ENCODE peak calls at places on chromosomes 13 and 19, in five cellular contexts. One of them, this sample, is unnamed.

GRCh38 chr13:32881074-32881791 is 135.0 kb upstream of the KL start:
- DNase-seq in A549: no peak
- DNase-seq in HepG2: no peak
- DNase-seq in NB4: peak; percentile 44
- DNase-seq in K562: no peak
- DNase-seq in this sample: no peak

GRCh38 chr19:34120846-34121639 is 51.3 kb upstream of the LSM14A start:
- DNase-seq in K562: peak; percentile 45
- DNase-seq in NB4: peak; percentile 63
- DNase-seq in A549: peak; percentile 77
- DNase-seq in HepG2: peak; percentile 30
- DNase-seq in this sample: peak; percentile 65

GRCh38 chr19:16000024-16000687 is 51.3 kb downstream of the OR10H4 start:
- DNase-seq in HepG2: no peak
- DNase-seq in NB4: no peak
- DNase-seq in A549: no peak
- DNase-seq in K562: no peak
- DNase-seq in this sample: no peak

GRCh38 chr19:10760268-10760944 is 42.5 kb downstream of the DNM2 start:
- DNase-seq in K562: no peak
- DNase-seq in HepG2: no peak
- DNase-seq in NB4: peak; percentile 68
- DNase-seq in A549: no peak
- DNase-seq in this sample: no peak

GRCh38 chr19:5978606-5979552 is 939 bp upstream of the RANBP3 start:
- DNase-seq in A549: no peak
- DNase-seq in NB4: peak; percentile 46
- DNase-seq in K562: peak; percentile 69
- DNase-seq in HepG2: no peak
- DNase-seq in this sample: no peak

GRCh38 chr19:2050349-2050990 is 574 bp downstream of the MKNK2 start:
- DNase-seq in K562: peak; percentile 42
- DNase-seq in NB4: no peak
- DNase-seq in HepG2: no peak
- DNase-seq in A549: no peak
- DNase-seq in this sample: no peak

GRCh38 chr19:11204943-11205349 is 7.6 kb upstream of the KANK2 start:
- DNase-seq in K562: no peak
- DNase-seq in HepG2: no peak
- DNase-seq in A549: no peak
- DNase-seq in NB4: no peak
- DNase-seq in this sample: no peak

GRCh38 chr13:113935081-113935511 is 38.8 kb downstream of the C13orf46 start:
- DNase-seq in A549: no peak
- DNase-seq in HepG2: no peak
- DNase-seq in K562: no peak
- DNase-seq in NB4: no peak
- DNase-seq in this sample: no peak

GRCh38 chr19:21474671-21475181 is 30.7 kb upstream of the ZNF429 start:
- DNase-seq in HepG2: no peak
- DNase-seq in A549: no peak
- DNase-seq in K562: no peak
- DNase-seq in NB4: no peak
- DNase-seq in this sample: no peak

GRCh38 chr13:108915634-108916497 is 286.5 kb downstream of the MYO16 start:
- DNase-seq in K562: peak; percentile 51
- DNase-seq in A549: peak; percentile 92
- DNase-seq in HepG2: peak; percentile 91
- DNase-seq in NB4: peak; percentile 85
- DNase-seq in this sample: peak; percentile 97

GRCh38 chr19:13835791-13836723 is 40.8 kb downstream of the ZSWIM4 start:
- DNase-seq in NB4: peak; percentile 97
- DNase-seq in HepG2: no peak
- DNase-seq in K562: no peak
- DNase-seq in A549: peak; percentile 78
- DNase-seq in this sample: no peak

GRCh38 chr13:49585220-49586157 is at the start of gene RCBTB1:
- DNase-seq in A549: peak; percentile 58
- DNase-seq in NB4: peak; percentile 85
- DNase-seq in HepG2: peak; percentile 52
- DNase-seq in K562: peak; percentile 91
- DNase-seq in this sample: peak; percentile 69
- TF ChIP-seq MAX in A549: no peak
- TF ChIP-seq MAX in NB4: peak; percentile 96
- TF ChIP-seq MAX in HepG2: peak; percentile 87
- TF ChIP-seq MAX in K562: peak; percentile 71
- TF ChIP-seq MAX in this sample: peak; percentile 80

GRCh38 chr13:44406617-44407016 is 33.0 kb downstream of the SERP2 start:
- DNase-seq in A549: no peak
- DNase-seq in HepG2: no peak
- DNase-seq in NB4: no peak
- DNase-seq in K562: no peak
- DNase-seq in this sample: peak; percentile 21

GRCh38 chr13:44404261-44405139 is 30.9 kb downstream of the SERP2 start:
- DNase-seq in A549: no peak
- DNase-seq in HepG2: peak; percentile 93
- DNase-seq in K562: no peak
- DNase-seq in NB4: no peak
- DNase-seq in this sample: no peak

GRCh38 chr13:44401577-44401976 is 28.0 kb downstream of the SERP2 start:
- DNase-seq in K562: no peak
- DNase-seq in A549: no peak
- DNase-seq in NB4: no peak
- DNase-seq in HepG2: no peak
- DNase-seq in this sample: no peak

GRCh38 chr13:44403720-44404063 is 30.1 kb downstream of the SERP2 start:
- DNase-seq in K562: no peak
- DNase-seq in NB4: no peak
- DNase-seq in A549: no peak
- DNase-seq in HepG2: no peak
- DNase-seq in this sample: no peak

GRCh38 chr13:44402902-44403719 is 29.5 kb downstream of the SERP2 start:
- DNase-seq in K562: no peak
- DNase-seq in NB4: no peak
- DNase-seq in A549: no peak
- DNase-seq in HepG2: no peak
- DNase-seq in this sample: no peak
- TF ChIP-seq MYC in K562: no peak
- TF ChIP-seq MYC in NB4: no peak
- TF ChIP-seq MYC in A549: no peak
- TF ChIP-seq MYC in HepG2: no peak
- TF ChIP-seq MYC in this sample: no peak

DNA sequence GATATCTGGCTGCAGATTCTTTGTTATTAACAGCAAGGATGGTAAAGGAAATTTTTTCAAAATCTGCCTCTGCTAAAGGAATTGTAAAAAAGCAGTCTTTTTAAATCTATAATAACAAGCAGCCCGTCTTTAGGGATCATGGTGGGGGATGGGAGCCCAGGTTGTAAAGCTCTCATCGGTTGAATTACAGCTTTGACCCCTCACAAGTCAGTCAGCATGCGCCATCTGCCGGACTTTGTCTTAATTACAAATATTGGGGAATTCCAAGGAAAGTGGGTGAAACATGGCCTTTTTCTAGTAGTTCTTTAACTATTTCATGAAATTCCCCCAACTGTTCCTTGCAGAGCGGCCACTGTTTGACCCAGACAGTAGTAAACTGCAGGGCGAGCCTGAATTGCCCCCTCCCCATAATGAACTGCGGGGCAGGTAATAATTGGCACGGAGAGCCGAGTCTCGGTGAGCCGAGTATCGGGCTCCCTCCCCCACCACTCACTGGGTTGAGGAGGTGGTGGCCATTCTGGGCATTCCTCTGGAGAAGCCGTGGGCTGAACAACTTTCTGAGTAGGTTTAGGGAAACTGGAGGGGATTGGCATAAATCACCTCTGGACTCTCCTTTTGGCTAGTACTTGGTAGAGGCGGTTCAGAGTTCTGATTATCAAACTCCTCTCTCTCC is 11.6 kb downstream of the ZNF578 start:
- DNase-seq in NB4: peak; percentile 57
- DNase-seq in K562: peak; percentile 48
- DNase-seq in A549: peak; percentile 24
- DNase-seq in HepG2: peak; percentile 24
- DNase-seq in this sample: no peak
- TF ChIP-seq MAX in NB4: no peak
- TF ChIP-seq MAX in K562: no peak
- TF ChIP-seq MAX in A549: no peak
- TF ChIP-seq MAX in HepG2: no peak
- TF ChIP-seq MAX in this sample: no peak

DNA sequence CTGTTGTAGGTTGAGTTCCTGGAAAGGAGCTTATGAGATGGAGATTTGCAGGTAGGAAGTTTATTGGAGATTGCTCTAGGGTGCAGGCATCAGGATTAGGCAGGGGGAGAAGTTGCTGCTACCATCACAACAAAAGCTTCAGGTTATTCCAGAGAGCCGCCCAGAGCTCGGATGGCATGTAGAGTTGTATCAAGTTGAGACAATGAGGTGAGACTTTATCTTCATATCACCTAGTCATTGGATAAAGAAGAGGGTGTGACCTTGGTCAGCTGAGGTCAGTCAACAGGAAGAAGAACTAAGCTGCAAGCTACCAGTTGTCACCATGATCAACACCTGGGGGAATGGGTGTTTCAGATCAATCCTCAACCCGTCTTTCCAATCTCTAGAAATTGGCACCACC is 342.0 kb downstream of the RFC3 start:
- DNase-seq in A549: no peak
- DNase-seq in HepG2: no peak
- DNase-seq in K562: no peak
- DNase-seq in NB4: no peak
- DNase-seq in this sample: no peak
- TF ChIP-seq MYC in A549: no peak
- TF ChIP-seq MYC in HepG2: no peak
- TF ChIP-seq MYC in K562: no peak
- TF ChIP-seq MYC in NB4: no peak
- TF ChIP-seq MYC in this sample: no peak

GRCh38 chr13:98273824-98274786 is 97.0 kb upstream of the RNF113B start:
- DNase-seq in K562: no peak
- DNase-seq in NB4: no peak
- DNase-seq in A549: no peak
- DNase-seq in HepG2: no peak
- DNase-seq in this sample: no peak
- TF ChIP-seq MAX in K562: no peak
- TF ChIP-seq MAX in NB4: no peak
- TF ChIP-seq MAX in A549: no peak
- TF ChIP-seq MAX in HepG2: no peak
- TF ChIP-seq MAX in this sample: no peak

GRCh38 chr13:34357435-34358232 is 539.7 kb downstream of the RFC3 start:
- DNase-seq in NB4: peak; percentile 46
- DNase-seq in A549: peak; percentile 66
- DNase-seq in HepG2: no peak
- DNase-seq in K562: no peak
- DNase-seq in this sample: peak; percentile 72
- TF ChIP-seq MYC in NB4: no peak
- TF ChIP-seq MYC in A549: no peak
- TF ChIP-seq MYC in HepG2: no peak
- TF ChIP-seq MYC in K562: no peak
- TF ChIP-seq MYC in this sample: no peak

GRCh38 chr13:42373048-42373812 is 101.3 kb downstream of the AKAP11 start:
- DNase-seq in NB4: no peak
- DNase-seq in K562: no peak
- DNase-seq in A549: no peak
- DNase-seq in HepG2: no peak
- DNase-seq in this sample: no peak
- TF ChIP-seq MAX in NB4: no peak
- TF ChIP-seq MAX in K562: no peak
- TF ChIP-seq MAX in A549: no peak
- TF ChIP-seq MAX in HepG2: no peak
- TF ChIP-seq MAX in this sample: no peak